ENCODE peak calls at places on chromosome 12, in eight cellular contexts. One of them, this sample, is unnamed.

GRCh38 chr12:128644664-128645296 is 179.0 kb downstream of the SLC15A4 start:
- DNase-seq in H9: peak
- DNase-seq in mucosa of descending colon: peak
- DNase-seq in cardiac fibroblast: no peak
- DNase-seq in brain microvascular endothelial cell: no peak
- DNase-seq in GM20000: peak
- DNase-seq in left ventricle myocardium inferior: no peak
- DNase-seq in heart right ventricle: no peak
- DNase-seq in this sample: peak

GRCh38 chr12:22569253-22569652 is 24.9 kb upstream of the C2CD5 start:
- DNase-seq in H9: no peak
- DNase-seq in mucosa of descending colon: no peak
- DNase-seq in cardiac fibroblast: no peak
- DNase-seq in brain microvascular endothelial cell: no peak
- DNase-seq in GM20000: no peak
- DNase-seq in left ventricle myocardium inferior: no peak
- DNase-seq in heart right ventricle: no peak
- DNase-seq in this sample: no peak

GRCh38 chr12:88684610-88685009 is 104.3 kb upstream of the KITLG start:
- DNase-seq in H9: no peak
- DNase-seq in mucosa of descending colon: no peak
- DNase-seq in cardiac fibroblast: no peak
- DNase-seq in brain microvascular endothelial cell: no peak
- DNase-seq in GM20000: no peak
- DNase-seq in left ventricle myocardium inferior: no peak
- DNase-seq in heart right ventricle: no peak
- DNase-seq in this sample: no peak

GRCh38 chr12:107337354-107338095 is 244.2 kb upstream of the CRY1 start:
- DNase-seq in H9: no peak
- DNase-seq in mucosa of descending colon: no peak
- DNase-seq in cardiac fibroblast: peak
- DNase-seq in brain microvascular endothelial cell: no peak
- DNase-seq in GM20000: no peak
- DNase-seq in left ventricle myocardium inferior: no peak
- DNase-seq in heart right ventricle: no peak
- DNase-seq in this sample: no peak

GRCh38 chr12:117060236-117060926 is 38.8 kb downstream of the TESC start:
- DNase-seq in H9: peak
- DNase-seq in mucosa of descending colon: no peak
- DNase-seq in cardiac fibroblast: no peak
- DNase-seq in brain microvascular endothelial cell: no peak
- DNase-seq in GM20000: no peak
- DNase-seq in left ventricle myocardium inferior: no peak
- DNase-seq in heart right ventricle: no peak
- DNase-seq in this sample: no peak

GRCh38 chr12:107402041-107403022 is 283.3 kb upstream of the PWP1 start:
- DNase-seq in H9: peak
- DNase-seq in mucosa of descending colon: peak
- DNase-seq in cardiac fibroblast: peak
- DNase-seq in brain microvascular endothelial cell: peak
- DNase-seq in GM20000: peak
- DNase-seq in left ventricle myocardium inferior: no peak
- DNase-seq in heart right ventricle: peak
- DNase-seq in this sample: no peak

GRCh38 chr12:111404362-111405148 is 1.2 kb upstream of the SH2B3 start:
- DNase-seq in H9: peak
- DNase-seq in mucosa of descending colon: no peak
- DNase-seq in cardiac fibroblast: no peak
- DNase-seq in brain microvascular endothelial cell: no peak
- DNase-seq in GM20000: peak
- DNase-seq in left ventricle myocardium inferior: peak
- DNase-seq in heart right ventricle: no peak
- DNase-seq in this sample: peak

GRCh38 chr12:86914716-86915115 is 658.5 kb upstream of the MGAT4C start:
- DNase-seq in H9: no peak
- DNase-seq in mucosa of descending colon: no peak
- DNase-seq in cardiac fibroblast: peak
- DNase-seq in brain microvascular endothelial cell: peak
- DNase-seq in GM20000: peak
- DNase-seq in left ventricle myocardium inferior: no peak
- DNase-seq in heart right ventricle: no peak
- DNase-seq in this sample: no peak

GRCh38 chr12:85322715-85323114 is 42.7 kb downstream of the ALX1 start:
- DNase-seq in H9: no peak
- DNase-seq in mucosa of descending colon: no peak
- DNase-seq in cardiac fibroblast: peak
- DNase-seq in brain microvascular endothelial cell: peak
- DNase-seq in GM20000: peak
- DNase-seq in left ventricle myocardium inferior: no peak
- DNase-seq in heart right ventricle: no peak
- DNase-seq in this sample: no peak

GRCh38 chr12:15733136-15733535 is 56.1 kb downstream of the EPS8 start:
- DNase-seq in H9: no peak
- DNase-seq in mucosa of descending colon: no peak
- DNase-seq in cardiac fibroblast: no peak
- DNase-seq in brain microvascular endothelial cell: no peak
- DNase-seq in GM20000: no peak
- DNase-seq in left ventricle myocardium inferior: no peak
- DNase-seq in heart right ventricle: no peak
- DNase-seq in this sample: no peak

GRCh38 chr12:15735837-15736615 is 53.2 kb downstream of the EPS8 start:
- DNase-seq in H9: no peak
- DNase-seq in mucosa of descending colon: no peak
- DNase-seq in cardiac fibroblast: no peak
- DNase-seq in brain microvascular endothelial cell: no peak
- DNase-seq in GM20000: no peak
- DNase-seq in left ventricle myocardium inferior: no peak
- DNase-seq in heart right ventricle: no peak
- DNase-seq in this sample: no peak

GRCh38 chr12:15741082-15741481 is 48.1 kb downstream of the EPS8 start:
- DNase-seq in H9: no peak
- DNase-seq in mucosa of descending colon: no peak
- DNase-seq in cardiac fibroblast: no peak
- DNase-seq in brain microvascular endothelial cell: no peak
- DNase-seq in GM20000: no peak
- DNase-seq in left ventricle myocardium inferior: no peak
- DNase-seq in heart right ventricle: no peak
- DNase-seq in this sample: no peak

DNA sequence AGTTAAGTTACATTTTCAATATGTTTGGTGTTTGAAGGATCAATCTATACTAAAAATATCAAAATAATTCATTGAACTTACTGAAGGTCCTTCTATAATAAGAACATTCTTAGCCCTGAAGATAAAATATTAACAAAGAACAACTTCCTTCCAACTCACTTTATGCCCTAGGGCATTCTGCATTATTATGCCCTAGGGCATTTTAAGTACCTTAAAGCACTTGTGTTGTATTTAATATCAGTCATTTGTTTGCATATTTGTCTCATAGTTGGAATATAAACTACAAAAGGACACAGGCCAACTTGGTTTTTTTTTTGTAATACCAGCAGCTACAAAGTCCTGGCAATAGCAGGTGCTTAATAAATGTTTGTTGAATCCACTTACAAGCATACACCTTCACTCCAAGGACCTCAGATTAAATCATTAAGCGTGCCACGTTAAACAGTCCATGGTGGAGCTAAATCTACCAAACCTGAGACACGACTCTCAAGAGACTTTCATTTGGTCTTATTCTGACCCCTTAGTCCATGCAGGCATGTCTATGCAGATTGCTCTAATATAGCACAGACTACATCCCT is 50.7 kb downstream of the EPS8 start:
- DNase-seq in H9: no peak
- DNase-seq in mucosa of descending colon: no peak
- DNase-seq in cardiac fibroblast: no peak
- DNase-seq in brain microvascular endothelial cell: no peak
- DNase-seq in GM20000: no peak
- DNase-seq in left ventricle myocardium inferior: no peak
- DNase-seq in heart right ventricle: no peak
- DNase-seq in this sample: no peak
- TF ChIP-seq CTCF in H9: no peak
- TF ChIP-seq CTCF in mucosa of descending colon: no peak
- TF ChIP-seq CTCF in cardiac fibroblast: no peak
- TF ChIP-seq CTCF in brain microvascular endothelial cell: no peak
- TF ChIP-seq CTCF in GM20000: no peak
- TF ChIP-seq CTCF in left ventricle myocardium inferior: no peak
- TF ChIP-seq CTCF in heart right ventricle: no peak
- TF ChIP-seq CTCF in this sample: no peak

GRCh38 chr12:90943248-90943647 is 11.7 kb downstream of the CCER1 start:
- DNase-seq in H9: no peak
- DNase-seq in mucosa of descending colon: no peak
- DNase-seq in cardiac fibroblast: no peak
- DNase-seq in brain microvascular endothelial cell: no peak
- DNase-seq in GM20000: no peak
- DNase-seq in left ventricle myocardium inferior: no peak
- DNase-seq in heart right ventricle: no peak
- DNase-seq in this sample: no peak

GRCh38 chr12:90945070-90945649 is 9.8 kb downstream of the CCER1 start:
- DNase-seq in H9: no peak
- DNase-seq in mucosa of descending colon: no peak
- DNase-seq in cardiac fibroblast: peak
- DNase-seq in brain microvascular endothelial cell: peak
- DNase-seq in GM20000: peak
- DNase-seq in left ventricle myocardium inferior: no peak
- DNase-seq in heart right ventricle: no peak
- DNase-seq in this sample: no peak

GRCh38 chr12:90939382-90939781 is 15.6 kb downstream of the CCER1 start:
- DNase-seq in H9: no peak
- DNase-seq in mucosa of descending colon: no peak
- DNase-seq in cardiac fibroblast: peak
- DNase-seq in brain microvascular endothelial cell: no peak
- DNase-seq in GM20000: no peak
- DNase-seq in left ventricle myocardium inferior: no peak
- DNase-seq in heart right ventricle: no peak
- DNase-seq in this sample: no peak

GRCh38 chr12:90938451-90938850 is 16.5 kb downstream of the CCER1 start:
- DNase-seq in H9: no peak
- DNase-seq in mucosa of descending colon: no peak
- DNase-seq in cardiac fibroblast: peak
- DNase-seq in brain microvascular endothelial cell: peak
- DNase-seq in GM20000: no peak
- DNase-seq in left ventricle myocardium inferior: no peak
- DNase-seq in heart right ventricle: no peak
- DNase-seq in this sample: no peak

GRCh38 chr12:90940872-90941499 is 14.0 kb downstream of the CCER1 start:
- DNase-seq in H9: no peak
- DNase-seq in mucosa of descending colon: no peak
- DNase-seq in cardiac fibroblast: peak
- DNase-seq in brain microvascular endothelial cell: peak
- DNase-seq in GM20000: no peak
- DNase-seq in left ventricle myocardium inferior: no peak
- DNase-seq in heart right ventricle: no peak
- DNase-seq in this sample: no peak
- TF ChIP-seq CTCF in H9: peak
- TF ChIP-seq CTCF in mucosa of descending colon: no peak
- TF ChIP-seq CTCF in cardiac fibroblast: peak
- TF ChIP-seq CTCF in brain microvascular endothelial cell: peak
- TF ChIP-seq CTCF in GM20000: peak
- TF ChIP-seq CTCF in left ventricle myocardium inferior: peak
- TF ChIP-seq CTCF in heart right ventricle: peak
- TF ChIP-seq CTCF in this sample: peak

GRCh38 chr12:132276720-132277373 is 52.5 kb downstream of the GALNT9 start:
- DNase-seq in H9: no peak
- DNase-seq in mucosa of descending colon: no peak
- DNase-seq in cardiac fibroblast: no peak
- DNase-seq in brain microvascular endothelial cell: no peak
- DNase-seq in GM20000: no peak
- DNase-seq in left ventricle myocardium inferior: no peak
- DNase-seq in heart right ventricle: no peak
- DNase-seq in this sample: no peak

GRCh38 chr12:132276066-132276719 is 53.2 kb downstream of the GALNT9 start:
- DNase-seq in H9: no peak
- DNase-seq in mucosa of descending colon: no peak
- DNase-seq in cardiac fibroblast: no peak
- DNase-seq in brain microvascular endothelial cell: no peak
- DNase-seq in GM20000: no peak
- DNase-seq in left ventricle myocardium inferior: no peak
- DNase-seq in heart right ventricle: no peak
- DNase-seq in this sample: no peak

GRCh38 chr12:132275110-132275531 is 54.3 kb downstream of the GALNT9 start:
- DNase-seq in H9: peak
- DNase-seq in mucosa of descending colon: peak
- DNase-seq in cardiac fibroblast: peak
- DNase-seq in brain microvascular endothelial cell: peak
- DNase-seq in GM20000: no peak
- DNase-seq in left ventricle myocardium inferior: no peak
- DNase-seq in heart right ventricle: peak
- DNase-seq in this sample: no peak

GRCh38 chr12:132273992-132274334 is 55.4 kb downstream of the GALNT9 start:
- DNase-seq in H9: no peak
- DNase-seq in mucosa of descending colon: no peak
- DNase-seq in cardiac fibroblast: no peak
- DNase-seq in brain microvascular endothelial cell: no peak
- DNase-seq in GM20000: no peak
- DNase-seq in left ventricle myocardium inferior: no peak
- DNase-seq in heart right ventricle: peak
- DNase-seq in this sample: no peak

DNA sequence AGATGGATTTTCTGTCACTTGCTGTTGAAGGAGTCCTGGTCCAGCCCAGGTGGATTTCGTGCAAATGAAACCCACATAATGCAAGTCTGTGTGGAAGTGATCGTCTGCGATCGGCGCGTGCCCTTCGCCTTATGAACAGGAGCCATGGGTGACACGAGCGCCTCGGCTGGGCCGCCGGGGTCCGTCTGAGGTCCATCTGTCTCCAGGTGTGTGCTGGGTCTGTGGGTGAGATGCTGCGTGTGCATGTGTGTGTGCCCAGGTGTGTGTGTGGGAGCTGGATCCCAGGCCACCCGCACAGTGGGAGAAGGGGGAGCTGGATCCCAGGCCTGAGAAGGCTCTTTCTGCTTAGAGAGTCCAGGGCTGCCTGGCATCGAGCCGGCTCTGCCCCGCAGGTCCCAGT is 53.8 kb downstream of the GALNT9 start:
- DNase-seq in H9: no peak
- DNase-seq in mucosa of descending colon: no peak
- DNase-seq in cardiac fibroblast: no peak
- DNase-seq in brain microvascular endothelial cell: no peak
- DNase-seq in GM20000: no peak
- DNase-seq in left ventricle myocardium inferior: no peak
- DNase-seq in heart right ventricle: peak
- DNase-seq in this sample: no peak
- TF ChIP-seq CTCF in H9: no peak
- TF ChIP-seq CTCF in mucosa of descending colon: no peak
- TF ChIP-seq CTCF in cardiac fibroblast: no peak
- TF ChIP-seq CTCF in brain microvascular endothelial cell: no peak
- TF ChIP-seq CTCF in GM20000: no peak
- TF ChIP-seq CTCF in left ventricle myocardium inferior: no peak
- TF ChIP-seq CTCF in heart right ventricle: no peak
- TF ChIP-seq CTCF in this sample: no peak

DNA sequence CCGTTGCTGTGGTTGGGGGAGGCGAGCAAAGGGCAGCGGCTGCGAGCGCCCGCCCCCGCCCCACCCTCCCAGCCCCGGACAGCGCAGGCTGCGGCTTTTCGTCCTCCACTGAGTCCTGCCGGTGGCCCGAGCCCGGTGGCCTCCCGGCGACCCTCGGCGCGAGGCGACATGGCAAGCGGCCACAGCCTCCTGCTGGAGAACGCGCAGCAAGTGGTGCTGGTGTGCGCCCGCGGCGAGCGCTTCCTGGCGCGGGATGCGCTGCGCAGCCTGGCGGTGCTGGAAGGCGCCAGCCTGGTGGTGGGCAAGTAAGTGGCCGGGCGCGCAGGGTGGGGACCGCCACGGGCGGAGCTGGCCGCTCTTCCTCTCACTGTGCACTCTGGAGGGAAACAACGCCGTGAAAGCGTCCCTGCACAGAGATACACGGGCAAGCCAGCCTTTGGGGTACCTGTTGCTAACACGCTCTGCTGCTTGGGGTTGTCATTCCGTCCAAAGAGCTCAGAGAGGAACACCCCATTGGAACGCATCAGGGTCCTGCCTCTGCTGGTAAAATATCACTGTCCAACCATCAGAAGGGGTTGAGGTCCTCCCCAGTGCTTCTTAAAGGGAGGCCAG is at the start of gene AMDHD1:
- DNase-seq in H9: peak
- DNase-seq in mucosa of descending colon: peak
- DNase-seq in cardiac fibroblast: peak
- DNase-seq in brain microvascular endothelial cell: peak
- DNase-seq in GM20000: peak
- DNase-seq in left ventricle myocardium inferior: peak
- DNase-seq in heart right ventricle: peak
- DNase-seq in this sample: peak
- TF ChIP-seq CTCF in H9: peak
- TF ChIP-seq CTCF in mucosa of descending colon: no peak
- TF ChIP-seq CTCF in cardiac fibroblast: no peak
- TF ChIP-seq CTCF in brain microvascular endothelial cell: peak
- TF ChIP-seq CTCF in GM20000: no peak
- TF ChIP-seq CTCF in left ventricle myocardium inferior: peak
- TF ChIP-seq CTCF in heart right ventricle: peak
- TF ChIP-seq CTCF in this sample: no peak

This sample was measured in activated B cell treated with CpG ODN at 0.5 μM for 24 hours.